ENCODE peak calls at places on chromosomes 4 and X, in four cellular contexts. Q is NB4, A is cardiac muscle cell, X is adrenal gland. P is an unnamed sample.

GRCh38 chr4:8192748-8193738 is 6.0 kb upstream of the SH3TC1 start:
- DNase-seq in A (no peak), Q (peak), X (no peak), P (peak)

GRCh38 chr4:18106620-18107019 is 85.1 kb upstream of the LCORL start:
- DNase-seq in Q (no peak), X (no peak), A (no peak), P (no peak)

GRCh38 chr4:39036172-39036571 is 4.0 kb upstream of the TMEM156 start:
- DNase-seq in A (no peak), Q (no peak), X (no peak), P (no peak)

GRCh38 chr4:15677507-15677988 is 4.1 kb upstream of the FAM200B start:
- DNase-seq in Q (no peak), A (no peak), X (no peak), P (no peak)

GRCh38 chr4:121307441-121308327 is 73.1 kb downstream of the QRFPR start:
- DNase-seq in Q (peak), A (peak), X (peak), P (peak)

GRCh38 chr4:6019316-6020263 is 1.4 kb upstream of the C4orf50 start:
- DNase-seq in X (peak), A (peak), Q (peak), P (peak)

GRCh38 chrX:88612870-88613329 is 134.1 kb upstream of the CPXCR1 start:
- DNase-seq in A (peak), Q (no peak), X (no peak), P (no peak)

GRCh38 chr4:94447754-94448411 is 3.9 kb upstream of the PDLIM5 start:
- DNase-seq in X (no peak), Q (peak), A (no peak), P (no peak)

GRCh38 chr4:37673523-37674192 is 12.5 kb downstream of the RELL1 start:
- DNase-seq in Q (no peak), A (no peak), X (no peak), P (no peak)

DNA sequence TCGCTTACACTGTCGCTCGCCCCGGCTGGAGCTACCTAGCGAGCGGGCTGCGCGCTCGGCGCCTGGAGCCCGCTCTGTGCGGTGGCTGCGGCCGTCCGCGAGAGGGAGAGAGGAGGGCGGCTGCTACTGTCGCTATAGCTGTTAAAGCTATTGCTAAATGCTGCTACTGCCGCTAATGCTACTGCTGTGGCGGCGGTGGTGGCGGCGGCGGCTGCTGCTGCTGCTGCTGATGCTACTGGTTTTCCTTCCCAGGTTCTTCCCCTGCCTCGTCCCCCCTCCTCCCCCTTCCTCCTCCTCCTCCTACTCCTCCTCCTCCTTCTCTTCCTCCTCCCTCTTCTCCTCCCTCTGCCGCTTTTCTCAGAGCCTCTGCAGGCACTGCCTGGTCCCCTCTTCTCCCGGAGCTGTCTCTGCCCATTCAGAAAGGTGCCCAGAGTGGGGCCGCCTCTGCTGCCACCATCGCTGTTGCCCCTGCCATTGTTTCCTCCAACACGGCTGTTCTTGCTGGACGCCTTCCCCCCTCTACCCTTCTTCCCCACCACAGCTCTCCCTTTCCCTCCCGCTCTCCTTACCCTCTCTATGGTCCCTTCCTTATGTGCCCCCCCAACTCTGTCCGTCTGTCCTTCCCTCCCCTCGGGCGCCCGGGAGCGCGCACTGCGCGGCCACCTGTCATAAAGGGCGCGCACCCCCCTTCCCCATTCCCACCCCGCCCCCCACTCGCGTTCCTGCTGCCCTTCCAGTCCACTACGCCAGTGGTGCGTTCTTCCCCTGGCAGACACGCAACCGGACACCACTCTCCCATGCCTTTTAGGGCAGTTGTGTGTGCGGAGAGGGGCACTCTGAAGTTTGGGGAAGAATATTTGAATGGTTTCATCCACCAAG is at the start of gene NEXMIF:
- DNase-seq in Q (peak), X (peak), A (peak), P (peak)
- TF ChIP-seq CTCF in Q (no peak), X (peak), A (peak), P (no peak)

DNA sequence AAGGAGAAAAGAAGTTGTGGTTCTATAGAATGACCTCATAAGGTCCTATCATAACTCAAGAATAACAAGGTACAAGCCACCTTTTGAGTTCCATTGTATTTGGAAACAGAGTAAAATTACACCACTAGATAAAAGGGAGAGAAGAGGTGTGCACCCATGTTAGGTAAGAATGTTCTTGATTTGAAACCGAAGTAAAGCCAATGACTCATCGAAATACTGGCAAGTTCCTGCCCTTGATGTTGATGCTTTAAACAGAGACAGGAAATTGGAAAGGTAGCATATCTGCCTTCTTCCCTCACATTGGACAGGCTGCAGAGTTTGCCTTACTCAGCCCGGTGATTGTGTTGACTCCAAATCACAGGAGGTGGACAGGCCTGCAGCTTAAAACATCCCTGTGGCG is 321.3 kb downstream of the NKX6-1 start:
- DNase-seq in Q (no peak), A (no peak), X (no peak), P (no peak)
- TF ChIP-seq CTCF in Q (no peak), A (no peak), X (no peak), P (no peak)

GRCh38 chr4:76108467-76109181 is 34.1 kb downstream of the ART3 start:
- DNase-seq in X (no peak), Q (peak), A (no peak), P (no peak)
- TF ChIP-seq CTCF in X (no peak), Q (peak), A (no peak), P (no peak)

GRCh38 chr4:4853371-4853823 is 6.1 kb upstream of the MSX1 start:
- DNase-seq in A (no peak), X (no peak), Q (no peak), P (no peak)

GRCh38 chr4:4851906-4852305 is 7.6 kb upstream of the MSX1 start:
- DNase-seq in A (no peak), X (no peak), Q (no peak), P (no peak)

GRCh38 chr4:4853921-4854648 is 5.4 kb upstream of the MSX1 start:
- DNase-seq in A (no peak), Q (no peak), X (no peak), P (no peak)

GRCh38 chr4:4851081-4851480 is 8.4 kb upstream of the MSX1 start:
- DNase-seq in Q (no peak), A (no peak), X (no peak), P (no peak)

DNA sequence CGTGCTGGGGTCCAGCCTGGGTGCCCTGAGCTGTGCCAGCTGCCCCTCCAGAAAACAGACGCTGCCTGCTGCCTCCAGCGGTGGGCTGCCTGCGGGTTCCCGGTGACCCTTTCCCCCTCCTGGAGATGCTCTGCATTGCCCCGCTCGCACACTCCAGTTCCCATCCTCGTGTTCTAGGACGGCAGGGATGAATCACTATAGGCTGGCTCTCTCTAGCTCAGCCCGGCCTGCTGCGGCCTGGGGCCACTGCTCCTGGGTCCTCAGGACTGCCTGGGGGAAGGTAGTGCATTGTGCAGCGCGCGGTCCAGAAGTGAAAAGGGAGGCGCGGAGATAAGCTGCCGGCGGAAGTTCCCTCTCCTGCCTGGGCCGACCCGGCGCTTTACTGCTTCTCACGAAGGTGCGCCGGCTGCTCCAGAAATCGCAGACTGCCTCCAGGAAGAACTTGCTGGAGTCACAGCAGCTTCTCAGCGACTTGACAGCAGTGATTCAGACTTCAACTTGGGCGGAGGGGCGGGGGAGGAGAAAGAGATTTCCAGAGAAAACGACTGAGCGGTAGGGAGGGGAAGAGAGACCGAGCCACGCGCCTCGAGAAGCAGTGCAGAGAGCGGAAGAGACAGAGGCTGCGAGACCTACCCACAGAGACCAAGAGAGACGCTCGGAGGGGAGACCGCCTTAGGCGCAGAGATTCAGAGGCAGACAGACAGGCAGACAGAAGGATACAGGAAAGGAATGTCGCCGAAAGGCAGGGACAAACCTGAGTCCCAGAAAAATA is 6.7 kb upstream of the MSX1 start:
- DNase-seq in A (no peak), X (no peak), Q (no peak), P (peak)
- TF ChIP-seq CTCF in A (peak), X (no peak), Q (no peak), P (peak)

GRCh38 chr4:20645231-20645630 is 55.0 kb upstream of the PACRGL start:
- DNase-seq in X (no peak), Q (no peak), A (no peak), P (no peak)
- TF ChIP-seq CTCF in X (no peak), Q (no peak), A (no peak), P (no peak)

DNA sequence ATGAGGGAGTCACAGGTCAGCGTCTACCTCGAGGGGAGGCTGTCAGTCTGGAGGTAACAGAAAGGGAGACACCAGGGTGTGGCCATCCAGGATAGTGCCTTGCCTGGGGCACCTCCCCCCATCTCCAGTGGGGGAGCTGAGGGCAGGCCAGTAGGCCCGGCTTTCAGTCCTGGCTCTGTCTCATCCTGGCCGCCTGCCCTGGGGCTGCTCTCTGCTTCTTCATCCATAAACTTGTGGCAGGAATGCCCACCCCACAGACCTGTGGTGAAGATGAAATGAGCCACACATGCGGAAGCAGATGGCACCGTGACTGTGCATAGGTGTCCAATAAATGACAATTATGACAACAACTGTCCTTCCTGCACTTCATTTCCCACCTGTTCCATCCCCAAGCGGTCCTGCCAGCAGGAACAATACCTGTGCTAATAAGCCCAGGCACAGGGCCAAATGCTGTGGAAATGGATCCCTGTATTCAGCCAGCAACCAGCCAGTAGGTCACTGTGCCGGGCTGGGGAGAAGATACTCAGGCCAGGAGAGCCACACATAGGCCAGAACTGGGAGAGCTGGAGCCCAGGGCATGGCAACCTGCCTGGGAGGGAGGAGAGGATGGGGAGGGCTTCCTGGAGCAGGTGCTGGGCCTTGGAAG is 30.2 kb downstream of the TRO start:
- DNase-seq in X (no peak), A (no peak), Q (no peak), P (no peak)
- TF ChIP-seq CTCF in X (no peak), A (no peak), Q (no peak), P (no peak)